ENCODE peak calls at places on chromosomes 16 and 17, in six cellular contexts. F, S, K, U, C and Z are unnamed samples.

GRCh38 chr17:18235743-18236256 is 10.4 kb downstream of the LLGL1 start:
- DNase-seq in F (peak; percentile 80), S (peak; percentile 96), K (peak; percentile 76), U (peak; percentile 30), C (no peak), Z (peak; percentile 45)

GRCh38 chr17:57424777-57425188 is 168.5 kb downstream of the MSI2 start:
- DNase-seq in F (peak; percentile 35), S (peak; percentile 56), K (peak; percentile 74), U (no peak), C (no peak), Z (no peak)

GRCh38 chr17:1470774-1471462 is 14.9 kb upstream of the CRK start:
- DNase-seq in F (no peak), S (no peak), K (no peak), U (no peak), C (no peak), Z (no peak)

GRCh38 chr16:83675136-83675535 is 132.6 kb upstream of the HSBP1 start:
- DNase-seq in F (no peak), S (peak; percentile 19), K (peak; percentile 47), U (no peak), C (no peak), Z (no peak)

GRCh38 chr16:30893082-30893743 is 664 bp downstream of the BCL7C start:
- DNase-seq in F (no peak), S (no peak), K (no peak), U (no peak), C (no peak), Z (no peak)

GRCh38 chr17:62094175-62094574 is 29.1 kb upstream of the MED13 start:
- DNase-seq in F (no peak), S (no peak), K (no peak), U (no peak), C (no peak), Z (no peak)

GRCh38 chr17:8629371-8630226 is 926 bp downstream of the MYH10 start:
- DNase-seq in F (peak; percentile 31), S (peak; percentile 45), K (peak; percentile 36), U (no peak), C (no peak), Z (peak; percentile 15)

GRCh38 chr16:22425847-22426246 is 51.4 kb upstream of the CDR2 start:
- DNase-seq in F (no peak), S (no peak), K (no peak), U (no peak), C (no peak), Z (no peak)

GRCh38 chr17:42695500-42695899 is 13.2 kb downstream of the CNTNAP1 start:
- DNase-seq in F (no peak), S (no peak), K (no peak), U (no peak), C (no peak), Z (no peak)

GRCh38 chr17:1454541-1454940 is 1.5 kb downstream of the CRK start:
- DNase-seq in F (no peak), S (no peak), K (no peak), U (no peak), C (no peak), Z (no peak)

GRCh38 chr17:301681-302299 is 50.8 kb downstream of the RPH3AL start:
- DNase-seq in F (no peak), S (no peak), K (no peak), U (no peak), C (no peak), Z (no peak)